ENCODE peak calls at places on chromosomes 1 and 21, in seven cellular contexts. R, I, N, Z, Y, E and U are unnamed samples.

GRCh38 chr1:16351449-16351993 is 759 bp downstream of the FBXO42 start:
- DNase-seq in E (no peak), N (peak), I (peak), Y (no peak), R (no peak), Z (no peak), U (peak)

GRCh38 chr1:82978461-82979324 is 1020.2 kb downstream of the TTLL7 start:
- DNase-seq in E (no peak), Y (no peak), I (no peak), N (no peak), R (no peak), Z (no peak), U (no peak)

GRCh38 chr1:43313771-43314170 is 13.0 kb downstream of the TIE1 start:
- DNase-seq in Y (peak), I (no peak), N (no peak), Z (no peak), R (no peak), E (no peak), U (no peak)

GRCh38 chr1:43435146-43436145 is 18.3 kb downstream of the HYI start:
- DNase-seq in I (peak), Z (no peak), Y (no peak), R (no peak), N (no peak), E (peak), U (no peak)

GRCh38 chr1:156767879-156768608 is 709 bp downstream of the PRCC start:
- DNase-seq in E (peak), R (no peak), Y (peak), I (peak), N (no peak), Z (no peak), U (peak)

GRCh38 chr1:68339505-68339904 is 107.2 kb upstream of the WLS start:
- DNase-seq in E (no peak), Z (no peak), I (peak), N (peak), Y (no peak), R (no peak), U (no peak)

GRCh38 chr21:37555672-37556261 is 189.2 kb downstream of the DYRK1A start:
- DNase-seq in Z (no peak), I (no peak), N (no peak), E (no peak), Y (no peak), R (no peak), U (no peak)

GRCh38 chr1:165637427-165637826 is 6.4 kb downstream of the MGST3 start:
- DNase-seq in I (peak), Y (no peak), Z (peak), R (no peak), E (no peak), N (no peak), U (no peak)

GRCh38 chr1:69777933-69778332 is 210.2 kb downstream of the LRRC7 start:
- DNase-seq in N (peak), I (no peak), Z (no peak), E (no peak), R (no peak), Y (no peak), U (no peak)

GRCh38 chr1:189859385-189859977 is 618.2 kb downstream of the BRINP3 start:
- DNase-seq in R (peak), N (no peak), Z (no peak), E (no peak), Y (no peak), I (no peak), U (no peak)

GRCh38 chr1:101302831-101303511 is 66.2 kb downstream of the S1PR1 start:
- DNase-seq in I (peak), E (no peak), Y (no peak), R (no peak), Z (peak), N (peak), U (no peak)

GRCh38 chr21:29371464-29371863 is 72.7 kb downstream of the BACH1 start:
- DNase-seq in R (no peak), Z (no peak), N (peak), I (no peak), E (no peak), Y (no peak), U (no peak)

GRCh38 chr1:197272791-197273190 is 4.7 kb downstream of the CRB1 start:
- DNase-seq in I (no peak), R (no peak), Z (no peak), Y (no peak), E (no peak), N (peak), U (no peak)

GRCh38 chr1:204150702-204151561 is 912 bp downstream of the ETNK2 start:
- DNase-seq in R (no peak), E (no peak), Y (peak), Z (no peak), I (no peak), N (no peak), U (peak)

GRCh38 chr1:48677306-48678287 is 99.1 kb downstream of the BEND5 start:
- DNase-seq in I (peak), N (peak), Y (peak), R (peak), E (peak), Z (no peak), U (peak)

GRCh38 chr21:17797967-17798366 is 21.2 kb downstream of the C21orf91 start:
- DNase-seq in Z (no peak), N (no peak), R (no peak), I (no peak), Y (no peak), E (no peak), U (no peak)

GRCh38 chr21:27371688-27372331 is 404.9 kb upstream of the ADAMTS5 start:
- DNase-seq in N (peak), R (no peak), Z (no peak), E (no peak), Y (no peak), I (no peak), U (no peak)

GRCh38 chr1:60762176-60762575 is 320.2 kb upstream of the NFIA start:
- DNase-seq in N (peak), R (no peak), I (no peak), E (no peak), Y (no peak), Z (no peak), U (no peak)

GRCh38 chr1:180611016-180611930 is 20.5 kb upstream of the XPR1 start:
- DNase-seq in Z (no peak), Y (no peak), I (no peak), R (no peak), E (peak), N (peak), U (no peak)

GRCh38 chr1:164263540-164263939 is 295.4 kb upstream of the PBX1 start:
- DNase-seq in Y (no peak), E (no peak), R (no peak), I (no peak), N (peak), Z (no peak), U (no peak)

GRCh38 chr1:173478099-173478555 is 992 bp downstream of the PRDX6 start:
- DNase-seq in E (peak), R (peak), Z (no peak), N (peak), Y (no peak), I (peak), U (peak)

GRCh38 chr1:193437785-193438184 is 251.4 kb upstream of the B3GALT2 start:
- DNase-seq in Y (no peak), I (no peak), R (no peak), E (no peak), Z (no peak), N (peak), U (no peak)

GRCh38 chr1:1763657-1764621 is 14.3 kb downstream of the NADK start:
- DNase-seq in E (no peak), N (no peak), I (peak), R (no peak), Z (no peak), Y (peak), U (peak)

GRCh38 chr1:110133436-110133835 is 16.9 kb upstream of the SLC6A17 start:
- DNase-seq in Z (no peak), I (peak), R (no peak), N (no peak), E (no peak), Y (no peak), U (no peak)

GRCh38 chr1:2231667-2232254 is 3.6 kb downstream of the SKI start:
- DNase-seq in Z (no peak), Y (peak), E (peak), N (peak), I (peak), R (no peak), U (peak)

GRCh38 chr1:154845879-154846278 is 24.2 kb downstream of the KCNN3 start:
- DNase-seq in I (no peak), Z (no peak), E (no peak), N (no peak), Y (no peak), R (no peak), U (no peak)

GRCh38 chr1:200134116-200134515 is 106.6 kb downstream of the NR5A2 start:
- DNase-seq in Z (no peak), Y (no peak), E (no peak), I (no peak), N (peak), R (no peak), U (no peak)

GRCh38 chr21:34807881-34808568 is 139.2 kb downstream of the CLIC6 start:
- DNase-seq in I (peak), Z (peak), E (no peak), R (peak), N (peak), Y (peak), U (no peak)

DNA sequence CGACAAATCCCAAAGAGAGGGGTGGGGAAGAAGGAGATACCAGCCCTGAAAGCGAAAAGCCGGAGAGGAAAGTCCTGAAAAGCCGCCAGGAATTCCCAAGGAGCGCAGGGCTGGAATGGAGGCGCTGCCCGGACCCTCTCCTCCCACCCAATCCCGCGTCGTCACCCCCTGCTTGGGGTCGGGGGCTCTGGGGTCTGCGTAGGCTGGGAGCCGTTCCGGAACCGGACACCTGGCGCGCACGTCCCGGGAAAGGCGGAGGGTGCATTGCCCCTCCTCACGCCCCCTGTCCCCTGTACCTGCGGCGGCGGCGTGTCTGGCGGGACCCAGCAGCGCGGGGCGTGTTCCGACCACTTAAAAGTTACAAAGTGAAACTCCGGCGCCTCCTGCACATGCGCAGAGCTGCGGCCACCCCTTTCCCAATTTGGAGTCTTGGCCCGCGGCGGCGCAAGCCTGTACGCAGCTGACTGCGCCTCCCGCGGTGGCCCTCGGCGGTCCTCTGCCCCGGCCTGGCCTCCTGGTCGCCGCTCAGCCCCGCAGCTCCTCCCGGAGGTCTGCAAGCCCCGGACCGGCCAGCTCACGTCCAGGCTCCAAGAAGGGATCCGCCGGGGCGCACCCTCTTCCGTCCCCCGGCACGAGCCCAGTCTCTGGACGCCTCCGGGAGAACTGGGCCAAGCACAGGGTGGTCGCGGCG is at the start of gene TMEM63A:
- DNase-seq in Y (peak), N (peak), I (peak), Z (no peak), R (peak), E (peak), U (peak)
- TF ChIP-seq CTCF in Y (peak), N (peak), I (peak), Z (peak), R (peak), E (peak), U (peak)

GRCh38 chr1:37671261-37671660 is 21.1 kb upstream of the CDCA8 start:
- DNase-seq in Z (no peak), I (no peak), E (no peak), R (no peak), N (no peak), Y (no peak), U (no peak)

GRCh38 chr1:37676281-37677243 is 15.8 kb upstream of the CDCA8 start:
- DNase-seq in N (no peak), R (no peak), E (no peak), Y (no peak), I (peak), Z (no peak), U (no peak)

GRCh38 chr1:37677808-37678207 is 14.5 kb upstream of the CDCA8 start:
- DNase-seq in Z (no peak), R (no peak), E (no peak), Y (no peak), N (no peak), I (no peak), U (no peak)

GRCh38 chr1:37670133-37670532 is 22.2 kb upstream of the CDCA8 start:
- DNase-seq in Z (no peak), Y (no peak), E (no peak), R (no peak), N (no peak), I (no peak), U (no peak)

DNA sequence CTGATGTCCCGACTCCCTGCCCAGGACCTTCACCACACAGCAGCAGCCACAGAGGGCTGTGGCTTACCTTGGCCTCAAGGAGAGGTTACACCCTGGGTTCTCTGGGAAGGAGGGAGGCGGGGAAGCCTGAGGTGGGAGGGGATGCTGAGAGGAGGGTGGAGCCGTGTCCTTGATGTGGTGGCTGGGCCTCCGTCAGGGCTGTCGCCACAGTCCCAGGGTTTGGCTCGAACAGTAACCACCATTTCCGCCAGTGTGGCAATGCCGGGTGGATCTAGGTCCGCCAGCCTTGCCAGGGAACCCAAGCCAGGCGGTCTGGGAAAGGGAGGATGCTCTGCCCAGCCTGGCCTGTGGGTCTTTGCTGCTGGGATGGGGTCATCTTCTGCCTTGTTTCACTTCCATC is 18.4 kb upstream of the CDCA8 start:
- DNase-seq in E (no peak), N (no peak), Z (no peak), R (no peak), Y (no peak), I (peak), U (no peak)
- TF ChIP-seq CTCF in E (no peak), N (no peak), Z (no peak), R (no peak), Y (no peak), I (no peak), U (no peak)

GRCh38 chr1:212428496-212428895 is 4.2 kb upstream of the NENF start:
- DNase-seq in Y (no peak), E (no peak), N (no peak), R (no peak), I (no peak), Z (no peak), U (no peak)

GRCh38 chr1:212432163-212432705 is 486 bp upstream of the NENF start:
- DNase-seq in I (no peak), E (no peak), Z (no peak), R (no peak), Y (no peak), N (peak), U (no peak)

GRCh38 chr1:212431656-212432055 is 1.1 kb upstream of the NENF start:
- DNase-seq in E (no peak), Y (no peak), I (no peak), R (no peak), N (no peak), Z (no peak), U (no peak)

GRCh38 chr1:212430955-212431394 is 1.7 kb upstream of the NENF start:
- DNase-seq in Z (no peak), N (no peak), E (no peak), R (no peak), Y (no peak), I (no peak), U (no peak)

DNA sequence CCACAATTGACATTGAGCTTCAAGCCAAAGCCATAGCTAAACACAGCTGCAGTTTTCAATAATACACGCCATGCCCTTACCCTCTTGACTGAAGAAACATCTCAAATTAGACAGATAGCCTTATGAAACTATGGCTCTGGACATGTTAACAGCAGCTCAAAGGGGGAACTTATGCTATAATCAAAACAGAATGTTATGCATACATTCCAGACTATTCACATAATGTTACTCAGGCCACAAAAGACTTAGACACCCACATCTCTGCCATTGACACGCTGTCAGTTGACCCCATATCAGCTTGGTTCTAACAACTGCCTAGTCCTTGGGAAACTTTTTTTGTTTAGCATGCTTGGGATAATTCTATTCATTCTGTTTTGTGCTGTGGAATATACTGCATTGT is 2.3 kb upstream of the NENF start:
- DNase-seq in E (no peak), R (no peak), Y (no peak), Z (no peak), N (no peak), I (peak), U (no peak)
- TF ChIP-seq CTCF in E (no peak), R (no peak), Y (no peak), Z (no peak), N (no peak), I (no peak), U (no peak)

DNA sequence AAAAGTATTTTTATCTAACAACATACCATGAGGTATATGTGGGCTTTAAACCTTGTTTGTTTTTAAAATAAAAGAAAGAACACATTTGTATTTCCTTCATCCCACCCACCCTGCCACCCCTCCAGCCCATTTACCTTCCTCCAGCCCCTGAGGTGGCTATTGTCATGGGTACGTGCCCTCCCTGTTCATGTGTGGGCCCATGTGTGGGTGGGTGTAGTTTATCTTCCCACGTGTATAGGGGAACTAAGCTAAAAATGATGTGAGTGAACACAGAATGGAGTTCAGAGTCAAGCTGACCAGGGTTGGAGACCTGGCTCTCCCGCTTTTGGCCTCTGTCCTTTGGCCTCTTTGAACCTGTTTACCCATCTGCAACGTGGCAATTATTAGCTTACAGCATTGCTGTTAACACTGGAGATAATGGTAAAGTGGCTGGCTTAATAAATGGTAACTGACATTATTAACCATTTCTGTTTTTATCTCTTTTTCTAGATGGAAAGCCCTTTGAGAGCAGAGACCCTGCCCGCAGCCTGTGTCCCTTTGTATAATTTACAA is 78.1 kb upstream of the WDR26 start:
- DNase-seq in I (no peak), R (no peak), E (no peak), N (no peak), Z (no peak), Y (no peak), U (no peak)
- TF ChIP-seq CTCF in I (no peak), R (no peak), E (no peak), N (no peak), Z (no peak), Y (no peak), U (no peak)

DNA sequence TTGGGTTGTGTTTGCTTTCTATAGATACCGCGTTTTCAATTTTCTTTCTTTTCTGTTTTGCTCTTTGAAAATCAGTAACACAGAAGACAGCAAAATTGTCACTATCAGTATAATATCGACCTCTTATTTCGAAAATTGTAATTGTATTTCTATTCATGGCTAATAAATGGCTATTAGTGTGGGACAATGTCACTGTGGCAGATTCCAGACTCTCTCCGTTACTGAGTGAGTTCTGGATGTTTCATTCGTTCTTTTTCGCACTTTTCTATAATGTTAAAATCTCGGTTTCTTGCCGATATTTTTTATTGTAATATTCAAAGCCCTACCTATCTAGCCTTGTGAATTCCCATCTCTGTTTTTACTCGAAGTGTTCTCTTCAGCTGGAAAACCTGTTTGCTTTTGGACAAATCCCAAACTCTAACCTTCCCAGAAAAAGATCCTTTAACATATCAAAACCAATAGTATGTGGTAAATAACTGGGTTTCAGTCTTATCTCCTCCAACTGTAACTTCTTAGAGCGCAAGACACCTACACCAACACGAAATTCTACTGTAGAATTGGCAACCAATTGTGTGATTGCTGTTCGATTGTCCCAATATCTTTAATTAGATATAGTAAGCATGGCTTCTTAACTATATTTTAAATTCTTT is 6.0 kb upstream of the MPZL1 start:
- DNase-seq in E (no peak), R (no peak), Z (no peak), N (no peak), I (no peak), Y (no peak), U (no peak)
- TF ChIP-seq CTCF in E (no peak), R (no peak), Z (no peak), N (no peak), I (no peak), Y (peak), U (no peak)

GRCh38 chr1:12001249-12001917 is 17.9 kb upstream of the MIIP start:
- DNase-seq in Y (no peak), I (peak), R (peak), N (no peak), Z (no peak), E (no peak), U (peak)
- TF ChIP-seq CTCF in Y (peak), I (peak), R (peak), N (peak), Z (peak), E (peak), U (no peak)

GRCh38 chr1:118992868-118993711 is 4.9 kb upstream of the TBX15 start:
- DNase-seq in E (no peak), R (no peak), Z (no peak), I (no peak), N (no peak), Y (peak), U (no peak)

GRCh38 chr1:118992426-118992825 is 4.3 kb upstream of the TBX15 start:
- DNase-seq in I (no peak), R (no peak), E (no peak), N (no peak), Y (peak), Z (no peak), U (no peak)

GRCh38 chr1:118989878-118990378 is 1.8 kb upstream of the TBX15 start:
- DNase-seq in Y (peak), N (no peak), R (no peak), I (peak), Z (no peak), E (no peak), U (no peak)

GRCh38 chr1:118990513-118991131 is 2.5 kb upstream of the TBX15 start:
- DNase-seq in N (no peak), R (no peak), I (peak), Z (no peak), Y (no peak), E (no peak), U (no peak)

GRCh38 chr1:118991448-118991847 is 3.3 kb upstream of the TBX15 start:
- DNase-seq in E (no peak), Z (no peak), N (no peak), I (no peak), Y (no peak), R (no peak), U (no peak)
- TF ChIP-seq CTCF in E (no peak), Z (no peak), N (no peak), I (no peak), Y (no peak), R (no peak), U (no peak)